ENCODE peak calls at places on chromosomes 7 and 10, in four cellular contexts. One of them, this sample, is unnamed.

GRCh38 chr7:22393825-22394458 is 37.0 kb upstream of the RAPGEF5 start:
- DNase-seq in NCI-H1694 treated with DMSO at 0.1 percent for 48 hours: no peak
- DNase-seq in heart right ventricle: no peak
- DNase-seq in MCF 10A: no peak
- DNase-seq in this sample: no peak

GRCh38 chr7:99485094-99485493 is 12.4 kb downstream of the ZNF789 start:
- DNase-seq in MCF 10A: no peak
- DNase-seq in heart right ventricle: no peak
- DNase-seq in NCI-H1694 treated with DMSO at 0.1 percent for 48 hours: no peak
- DNase-seq in this sample: no peak

GRCh38 chr10:28365840-28366239 is 63.0 kb upstream of the MPP7 start:
- DNase-seq in heart right ventricle: no peak
- DNase-seq in NCI-H1694 treated with DMSO at 0.1 percent for 48 hours: no peak
- DNase-seq in MCF 10A: no peak
- DNase-seq in this sample: no peak

GRCh38 chr10:75530337-75530736 is 98.9 kb downstream of the LRMDA start:
- DNase-seq in heart right ventricle: no peak
- DNase-seq in NCI-H1694 treated with DMSO at 0.1 percent for 48 hours: no peak
- DNase-seq in MCF 10A: peak; percentile 71
- DNase-seq in this sample: no peak

GRCh38 chr7:140281960-140282359 is 105.2 kb upstream of the KDM7A start:
- DNase-seq in NCI-H1694 treated with DMSO at 0.1 percent for 48 hours: no peak
- DNase-seq in heart right ventricle: no peak
- DNase-seq in MCF 10A: no peak
- DNase-seq in this sample: no peak

GRCh38 chr7:140223515-140224221 is 46.9 kb upstream of the KDM7A start:
- DNase-seq in heart right ventricle: no peak
- DNase-seq in MCF 10A: no peak
- DNase-seq in NCI-H1694 treated with DMSO at 0.1 percent for 48 hours: no peak
- DNase-seq in this sample: no peak

GRCh38 chr7:37251222-37251621 is 197.4 kb downstream of the ELMO1 start:
- DNase-seq in heart right ventricle: no peak
- DNase-seq in MCF 10A: no peak
- DNase-seq in NCI-H1694 treated with DMSO at 0.1 percent for 48 hours: no peak
- DNase-seq in this sample: no peak

GRCh38 chr10:103793920-103794883 is 61.2 kb downstream of the SH3PXD2A start:
- DNase-seq in heart right ventricle: no peak
- DNase-seq in MCF 10A: no peak
- DNase-seq in NCI-H1694 treated with DMSO at 0.1 percent for 48 hours: no peak
- DNase-seq in this sample: no peak

GRCh38 chr10:84205049-84205852 is 10.9 kb downstream of the CDHR1 start:
- DNase-seq in MCF 10A: peak; percentile 67
- DNase-seq in heart right ventricle: peak; percentile 54
- DNase-seq in NCI-H1694 treated with DMSO at 0.1 percent for 48 hours: peak; percentile 81
- DNase-seq in this sample: no peak

GRCh38 chr10:43220971-43221418 is 45.9 kb downstream of the RASGEF1A start:
- DNase-seq in heart right ventricle: peak; percentile 6
- DNase-seq in NCI-H1694 treated with DMSO at 0.1 percent for 48 hours: no peak
- DNase-seq in MCF 10A: no peak
- DNase-seq in this sample: no peak

GRCh38 chr7:142560166-142560565 is 189.1 kb upstream of the PRSS1 start:
- DNase-seq in MCF 10A: no peak
- DNase-seq in heart right ventricle: no peak
- DNase-seq in NCI-H1694 treated with DMSO at 0.1 percent for 48 hours: no peak
- DNase-seq in this sample: no peak

GRCh38 chr10:34538291-34538829 is 276.7 kb downstream of the PARD3 start:
- DNase-seq in NCI-H1694 treated with DMSO at 0.1 percent for 48 hours: no peak
- DNase-seq in heart right ventricle: no peak
- DNase-seq in MCF 10A: no peak
- DNase-seq in this sample: no peak

GRCh38 chr10:126937026-126937425 is 31.8 kb downstream of the DOCK1 start:
- DNase-seq in heart right ventricle: no peak
- DNase-seq in NCI-H1694 treated with DMSO at 0.1 percent for 48 hours: no peak
- DNase-seq in MCF 10A: no peak
- DNase-seq in this sample: no peak

GRCh38 chr7:7595451-7595850 is 28.8 kb downstream of the MIOS start:
- DNase-seq in MCF 10A: peak; percentile 26
- DNase-seq in heart right ventricle: no peak
- DNase-seq in NCI-H1694 treated with DMSO at 0.1 percent for 48 hours: peak; percentile 63
- DNase-seq in this sample: no peak